ENCODE peak calls at places on chromosome 5, in ten cellular contexts. J, U, Z, A, S, I, V, B, F and H are unnamed samples. For H3K36me3, the result is how much of the 10 kb centered on the place peaks cover.

GRCh38 chr5:171386861-171387254 is 791 bp upstream of the NPM1 start:
- DNase-seq in U (peak), Z (no peak), S (no peak), F (no peak), I (no peak), V (no peak), B (no peak), A (no peak), J (no peak), H (no peak)

GRCh38 chr5:32233696-32234447 is 59.8 kb upstream of the GOLPH3 start:
- DNase-seq in Z (no peak), B (peak), J (no peak), V (peak), I (peak), A (peak), U (peak), F (no peak), S (no peak), H (no peak)

GRCh38 chr5:167785106-167785505 is 506.3 kb upstream of the WWC1 start:
- DNase-seq in F (no peak), Z (no peak), U (no peak), B (no peak), V (no peak), I (no peak), S (no peak), J (no peak), A (no peak), H (no peak)

GRCh38 chr5:5353681-5354080 is 68.8 kb upstream of the ICE1 start:
- DNase-seq in A (no peak), S (no peak), B (no peak), J (no peak), I (no peak), F (no peak), Z (no peak), V (no peak), U (no peak), H (no peak)

GRCh38 chr5:98891591-98891990 is 37.2 kb downstream of the CHD1 start:
- DNase-seq in S (no peak), V (no peak), B (no peak), J (no peak), A (no peak), F (no peak), Z (no peak), I (no peak), U (no peak), H (no peak)

GRCh38 chr5:87195104-87195581 is 72.5 kb upstream of the RASA1 start:
- DNase-seq in A (peak), J (no peak), F (no peak), U (no peak), B (peak), S (no peak), Z (no peak), I (no peak), V (peak), H (no peak)

GRCh38 chr5:84281383-84281782 is 103.3 kb downstream of the EDIL3 start:
- DNase-seq in A (no peak), U (no peak), F (no peak), J (no peak), S (no peak), B (no peak), V (no peak), I (no peak), Z (no peak), H (no peak)

GRCh38 chr5:77999013-77999798 is 223.1 kb upstream of the TBCA start:
- DNase-seq in A (no peak), Z (no peak), V (no peak), J (no peak), I (no peak), S (no peak), F (no peak), B (no peak), U (no peak), H (no peak)

GRCh38 chr5:99037668-99038067 is 108.9 kb upstream of the CHD1 start:
- DNase-seq in U (no peak), V (peak), B (no peak), J (peak), I (no peak), S (no peak), Z (no peak), A (no peak), F (no peak), H (peak)

GRCh38 chr5:78675956-78676727 is 27.6 kb upstream of the LHFPL2 start:
- DNase-seq in Z (no peak), U (no peak), F (no peak), I (no peak), B (no peak), S (no peak), V (no peak), J (peak), A (no peak), H (no peak)

GRCh38 chr5:474826-475661 is 32.1 kb downstream of the EXOC3 start:
- DNase-seq in B (peak), S (peak), F (no peak), I (no peak), V (no peak), A (no peak), J (peak), Z (no peak), U (peak), H (no peak)

GRCh38 chr5:7776442-7776841 is 74.5 kb downstream of the CFAP90 start:
- DNase-seq in V (no peak), A (no peak), F (no peak), Z (no peak), I (no peak), B (no peak), U (no peak), J (no peak), S (no peak), H (no peak)

GRCh38 chr5:40826778-40827478 is 8.1 kb downstream of the RPL37 start:
- DNase-seq in J (no peak), A (no peak), B (no peak), Z (no peak), U (no peak), S (no peak), F (no peak), I (no peak), V (no peak), H (no peak)

GRCh38 chr5:40829748-40830305 is 5.2 kb downstream of the RPL37 start:
- DNase-seq in S (no peak), A (no peak), J (no peak), V (no peak), Z (no peak), B (no peak), I (no peak), F (no peak), U (no peak), H (no peak)

GRCh38 chr5:40828690-40829661 is 6.0 kb downstream of the RPL37 start:
- DNase-seq in J (no peak), Z (no peak), S (no peak), U (no peak), A (no peak), V (no peak), F (no peak), I (no peak), B (no peak), H (no peak)

GRCh38 chr5:40827479-40827977 is 7.5 kb downstream of the RPL37 start:
- DNase-seq in V (no peak), F (no peak), Z (no peak), J (no peak), B (no peak), U (no peak), A (no peak), S (no peak), I (no peak), H (no peak)

GRCh38 chr5:40828021-40828631 is 6.9 kb downstream of the RPL37 start:
- DNase-seq in S (no peak), I (no peak), V (no peak), B (no peak), Z (no peak), A (no peak), U (no peak), F (no peak), J (no peak), H (no peak)
- H3K36me3 ChIP-seq in S (half or more), I (half or more), V (half or more), B (half or more), Z (half or more), A (half or more), U (under half), F (half or more), J (half or more), H (half or more)

GRCh38 chr5:62347928-62348327 is 41.9 kb downstream of the KIF2A start:
- DNase-seq in S (no peak), A (no peak), J (no peak), I (no peak), Z (no peak), V (no peak), U (no peak), F (no peak), B (no peak), H (no peak)

GRCh38 chr5:62348723-62349481 is 42.9 kb downstream of the KIF2A start:
- DNase-seq in I (no peak), B (no peak), U (no peak), Z (no peak), A (no peak), J (no peak), S (no peak), F (no peak), V (no peak), H (no peak)

GRCh38 chr5:62343428-62343827 is 37.4 kb downstream of the KIF2A start:
- DNase-seq in U (no peak), I (no peak), Z (no peak), J (no peak), V (no peak), B (peak), S (no peak), A (peak), F (no peak), H (no peak)

GRCh38 chr5:62342476-62342837 is 36.5 kb downstream of the KIF2A start:
- DNase-seq in F (no peak), I (no peak), B (no peak), U (no peak), J (no peak), V (no peak), A (no peak), Z (no peak), S (no peak), H (no peak)

GRCh38 chr5:62346727-62347126 is 40.7 kb downstream of the KIF2A start:
- DNase-seq in A (no peak), J (no peak), B (no peak), U (no peak), I (no peak), F (no peak), S (no peak), V (no peak), Z (no peak), H (no peak)
- H3K36me3 ChIP-seq in A (under half), J (under half), B (under half), U (under half), I (under half), F (under half), S (under half), V (under half), Z (under half), H (under half)

DNA sequence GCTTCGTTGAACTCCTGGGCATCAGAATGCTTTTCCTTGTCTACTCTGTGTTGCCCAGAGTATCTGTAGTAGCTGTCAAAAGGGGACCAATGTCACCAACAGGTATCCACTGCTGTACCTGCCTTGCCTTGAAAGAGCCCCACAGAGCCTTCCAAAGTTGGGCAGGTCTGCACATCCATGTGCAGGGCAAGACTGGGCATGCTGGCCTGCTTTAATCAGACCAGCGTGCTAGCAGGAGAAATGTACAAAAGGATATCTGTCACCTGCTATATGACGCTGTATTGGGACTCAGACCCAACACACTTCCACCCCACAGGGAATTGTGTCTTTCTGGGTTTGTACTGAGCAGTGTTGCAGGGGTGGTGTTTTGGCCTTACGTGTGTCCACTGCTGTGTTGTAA is 11.9 kb downstream of the DELE1 start:
- DNase-seq in I (no peak), A (no peak), Z (no peak), U (no peak), F (no peak), V (no peak), B (no peak), S (no peak), J (no peak), H (no peak)
- H3K36me3 ChIP-seq in I (half or more), A (under half), Z (under half), U (under half), F (half or more), V (half or more), B (under half), S (half or more), J (half or more), H (under half)

GRCh38 chr5:179337227-179338122 is 7.8 kb downstream of the ADAMTS2 start:
- DNase-seq in I (no peak), Z (no peak), F (no peak), B (no peak), A (no peak), U (no peak), S (no peak), J (no peak), V (no peak), H (no peak)
- H3K36me3 ChIP-seq in I (under half), Z (under half), F (under half), B (under half), A (under half), U (under half), S (under half), J (under half), V (under half), H (under half)